ENCODE peak calls at places on chromosomes 6 and 20, in nine cellular contexts. One of them, this sample, is unnamed.

GRCh38 chr20:36861875-36862801 is 13.8 kb upstream of the TLDC2 start:
- DNase-seq in IMR-90: peak; percentile 83
- DNase-seq in fibroblast of lung: peak; percentile 79
- DNase-seq in endothelial cell: no peak
- DNase-seq in ovary: peak; percentile 87
- DNase-seq in spleen: peak; percentile 76
- DNase-seq in bronchial epithelial cell: peak; percentile 95
- DNase-seq in fibroblast of mammary gland: peak; percentile 91
- DNase-seq in cardiac muscle cell: peak; percentile 35
- DNase-seq in this sample: peak; percentile 98

GRCh38 chr6:48429610-48430009 is 318.6 kb upstream of the PTCHD4 start:
- DNase-seq in IMR-90: no peak
- DNase-seq in fibroblast of lung: no peak
- DNase-seq in endothelial cell: no peak
- DNase-seq in ovary: no peak
- DNase-seq in spleen: no peak
- DNase-seq in bronchial epithelial cell: peak; percentile 8
- DNase-seq in fibroblast of mammary gland: no peak
- DNase-seq in cardiac muscle cell: no peak
- DNase-seq in this sample: no peak

GRCh38 chr6:165939047-165939446 is 228.6 kb downstream of the TBXT start:
- DNase-seq in IMR-90: no peak
- DNase-seq in fibroblast of lung: no peak
- DNase-seq in endothelial cell: no peak
- DNase-seq in ovary: no peak
- DNase-seq in spleen: no peak
- DNase-seq in bronchial epithelial cell: no peak
- DNase-seq in fibroblast of mammary gland: no peak
- DNase-seq in cardiac muscle cell: no peak
- DNase-seq in this sample: no peak

GRCh38 chr6:49764571-49765236 is 20.5 kb upstream of the CRISP3 start:
- DNase-seq in IMR-90: no peak
- DNase-seq in fibroblast of lung: no peak
- DNase-seq in endothelial cell: no peak
- DNase-seq in ovary: no peak
- DNase-seq in spleen: no peak
- DNase-seq in bronchial epithelial cell: no peak
- DNase-seq in fibroblast of mammary gland: no peak
- DNase-seq in cardiac muscle cell: no peak
- DNase-seq in this sample: no peak

GRCh38 chr20:38134427-38135281 is 30.4 kb downstream of the TGM2 start:
- DNase-seq in IMR-90: peak; percentile 64
- DNase-seq in fibroblast of lung: peak; percentile 88
- DNase-seq in endothelial cell: peak; percentile 33
- DNase-seq in ovary: no peak
- DNase-seq in spleen: peak; percentile 72
- DNase-seq in bronchial epithelial cell: no peak
- DNase-seq in fibroblast of mammary gland: no peak
- DNase-seq in cardiac muscle cell: peak; percentile 30
- DNase-seq in this sample: peak; percentile 23

GRCh38 chr6:107488875-107489635 is 862 bp upstream of the SOBP start:
- DNase-seq in IMR-90: peak; percentile 20
- DNase-seq in fibroblast of lung: no peak
- DNase-seq in endothelial cell: peak; percentile 31
- DNase-seq in ovary: peak; percentile 48
- DNase-seq in spleen: peak; percentile 79
- DNase-seq in bronchial epithelial cell: no peak
- DNase-seq in fibroblast of mammary gland: peak; percentile 20
- DNase-seq in cardiac muscle cell: peak; percentile 67
- DNase-seq in this sample: no peak

GRCh38 chr6:135170849-135171248 is 10.3 kb upstream of the MYB start:
- DNase-seq in IMR-90: no peak
- DNase-seq in fibroblast of lung: no peak
- DNase-seq in endothelial cell: no peak
- DNase-seq in ovary: no peak
- DNase-seq in spleen: no peak
- DNase-seq in bronchial epithelial cell: peak; percentile 75
- DNase-seq in fibroblast of mammary gland: no peak
- DNase-seq in cardiac muscle cell: no peak
- DNase-seq in this sample: peak; percentile 53

GRCh38 chr20:62818592-62819493 is 2.0 kb downstream of the COL9A3 start:
- DNase-seq in IMR-90: peak; percentile 9
- DNase-seq in fibroblast of lung: no peak
- DNase-seq in endothelial cell: no peak
- DNase-seq in ovary: peak; percentile 55
- DNase-seq in spleen: no peak
- DNase-seq in bronchial epithelial cell: peak; percentile 20
- DNase-seq in fibroblast of mammary gland: peak; percentile 52
- DNase-seq in cardiac muscle cell: peak; percentile 57
- DNase-seq in this sample: peak; percentile 77

GRCh38 chr6:159594750-159595117 is 98.3 kb downstream of the SOD2 start:
- DNase-seq in IMR-90: peak; percentile 82
- DNase-seq in fibroblast of lung: peak; percentile 86
- DNase-seq in endothelial cell: no peak
- DNase-seq in ovary: no peak
- DNase-seq in spleen: no peak
- DNase-seq in bronchial epithelial cell: peak; percentile 89
- DNase-seq in fibroblast of mammary gland: peak; percentile 87
- DNase-seq in cardiac muscle cell: no peak
- DNase-seq in this sample: peak; percentile 73

GRCh38 chr6:137811912-137812553 is 55.0 kb upstream of the TNFAIP3 start:
- DNase-seq in IMR-90: no peak
- DNase-seq in fibroblast of lung: no peak
- DNase-seq in endothelial cell: no peak
- DNase-seq in ovary: no peak
- DNase-seq in spleen: no peak
- DNase-seq in bronchial epithelial cell: no peak
- DNase-seq in fibroblast of mammary gland: no peak
- DNase-seq in cardiac muscle cell: no peak
- DNase-seq in this sample: no peak

GRCh38 chr20:56735087-56735642 is 106.1 kb downstream of the TFAP2C start:
- DNase-seq in IMR-90: no peak
- DNase-seq in fibroblast of lung: no peak
- DNase-seq in endothelial cell: no peak
- DNase-seq in ovary: no peak
- DNase-seq in spleen: no peak
- DNase-seq in bronchial epithelial cell: no peak
- DNase-seq in fibroblast of mammary gland: no peak
- DNase-seq in cardiac muscle cell: no peak
- DNase-seq in this sample: no peak

GRCh38 chr20:11429168-11429567 is 488.5 kb upstream of the BTBD3 start:
- DNase-seq in IMR-90: no peak
- DNase-seq in fibroblast of lung: no peak
- DNase-seq in endothelial cell: no peak
- DNase-seq in ovary: no peak
- DNase-seq in spleen: no peak
- DNase-seq in bronchial epithelial cell: peak; percentile 49
- DNase-seq in fibroblast of mammary gland: no peak
- DNase-seq in cardiac muscle cell: no peak
- DNase-seq in this sample: peak; percentile 17

GRCh38 chr20:11432407-11432806 is 485.3 kb upstream of the BTBD3 start:
- DNase-seq in IMR-90: peak; percentile 95
- DNase-seq in fibroblast of lung: peak; percentile 93
- DNase-seq in endothelial cell: no peak
- DNase-seq in ovary: no peak
- DNase-seq in spleen: no peak
- DNase-seq in bronchial epithelial cell: peak; percentile 95
- DNase-seq in fibroblast of mammary gland: peak; percentile 93
- DNase-seq in cardiac muscle cell: no peak
- DNase-seq in this sample: peak; percentile 89

GRCh38 chr20:11430652-11431051 is 487.0 kb upstream of the BTBD3 start:
- DNase-seq in IMR-90: no peak
- DNase-seq in fibroblast of lung: no peak
- DNase-seq in endothelial cell: no peak
- DNase-seq in ovary: no peak
- DNase-seq in spleen: no peak
- DNase-seq in bronchial epithelial cell: no peak
- DNase-seq in fibroblast of mammary gland: no peak
- DNase-seq in cardiac muscle cell: no peak
- DNase-seq in this sample: no peak

GRCh38 chr20:11431613-11432012 is 486.1 kb upstream of the BTBD3 start:
- DNase-seq in IMR-90: no peak
- DNase-seq in fibroblast of lung: peak; percentile 89
- DNase-seq in endothelial cell: no peak
- DNase-seq in ovary: no peak
- DNase-seq in spleen: no peak
- DNase-seq in bronchial epithelial cell: no peak
- DNase-seq in fibroblast of mammary gland: no peak
- DNase-seq in cardiac muscle cell: no peak
- DNase-seq in this sample: no peak

DNA sequence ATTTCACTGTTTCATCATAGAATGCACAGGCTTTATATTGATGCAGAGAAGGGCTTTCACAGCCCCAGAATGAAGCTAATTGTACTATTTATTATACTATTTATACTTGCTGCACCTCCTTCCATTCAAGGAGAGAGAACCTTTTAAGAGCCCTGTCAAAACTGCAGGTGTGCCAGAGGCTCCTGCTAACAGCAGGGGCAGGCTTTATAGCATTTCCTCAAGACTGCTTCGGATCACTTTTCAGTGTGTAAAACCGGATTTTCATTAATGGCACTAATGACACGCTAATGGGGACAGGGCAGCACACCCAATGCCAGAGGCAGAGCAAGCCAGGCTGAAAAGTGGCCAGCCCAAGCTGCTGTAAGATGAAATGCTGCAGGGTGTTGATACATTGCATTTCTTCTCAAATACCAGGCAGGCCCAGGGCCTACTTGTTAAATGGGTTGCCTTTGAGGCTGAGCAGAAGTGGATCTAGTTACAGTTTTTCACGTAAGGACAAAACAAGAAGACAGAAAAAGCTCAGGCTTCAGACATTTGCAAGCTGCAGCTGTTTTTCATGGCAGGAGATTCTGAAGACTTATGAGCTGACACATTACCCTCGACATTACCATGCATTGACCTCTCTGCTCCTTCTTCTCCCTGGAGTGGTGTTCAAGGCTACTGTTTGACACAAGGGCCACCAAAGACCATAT is 487.7 kb upstream of the BTBD3 start:
- DNase-seq in IMR-90: no peak
- DNase-seq in fibroblast of lung: no peak
- DNase-seq in endothelial cell: no peak
- DNase-seq in ovary: no peak
- DNase-seq in spleen: no peak
- DNase-seq in bronchial epithelial cell: no peak
- DNase-seq in fibroblast of mammary gland: no peak
- DNase-seq in cardiac muscle cell: peak; percentile 12
- DNase-seq in this sample: no peak
- TF ChIP-seq CTCF in IMR-90: no peak
- TF ChIP-seq CTCF in fibroblast of lung: no peak
- TF ChIP-seq CTCF in endothelial cell: no peak
- TF ChIP-seq CTCF in ovary: no peak
- TF ChIP-seq CTCF in spleen: no peak
- TF ChIP-seq CTCF in bronchial epithelial cell: no peak
- TF ChIP-seq CTCF in fibroblast of mammary gland: no peak
- TF ChIP-seq CTCF in cardiac muscle cell: no peak
- TF ChIP-seq CTCF in this sample: no peak

DNA sequence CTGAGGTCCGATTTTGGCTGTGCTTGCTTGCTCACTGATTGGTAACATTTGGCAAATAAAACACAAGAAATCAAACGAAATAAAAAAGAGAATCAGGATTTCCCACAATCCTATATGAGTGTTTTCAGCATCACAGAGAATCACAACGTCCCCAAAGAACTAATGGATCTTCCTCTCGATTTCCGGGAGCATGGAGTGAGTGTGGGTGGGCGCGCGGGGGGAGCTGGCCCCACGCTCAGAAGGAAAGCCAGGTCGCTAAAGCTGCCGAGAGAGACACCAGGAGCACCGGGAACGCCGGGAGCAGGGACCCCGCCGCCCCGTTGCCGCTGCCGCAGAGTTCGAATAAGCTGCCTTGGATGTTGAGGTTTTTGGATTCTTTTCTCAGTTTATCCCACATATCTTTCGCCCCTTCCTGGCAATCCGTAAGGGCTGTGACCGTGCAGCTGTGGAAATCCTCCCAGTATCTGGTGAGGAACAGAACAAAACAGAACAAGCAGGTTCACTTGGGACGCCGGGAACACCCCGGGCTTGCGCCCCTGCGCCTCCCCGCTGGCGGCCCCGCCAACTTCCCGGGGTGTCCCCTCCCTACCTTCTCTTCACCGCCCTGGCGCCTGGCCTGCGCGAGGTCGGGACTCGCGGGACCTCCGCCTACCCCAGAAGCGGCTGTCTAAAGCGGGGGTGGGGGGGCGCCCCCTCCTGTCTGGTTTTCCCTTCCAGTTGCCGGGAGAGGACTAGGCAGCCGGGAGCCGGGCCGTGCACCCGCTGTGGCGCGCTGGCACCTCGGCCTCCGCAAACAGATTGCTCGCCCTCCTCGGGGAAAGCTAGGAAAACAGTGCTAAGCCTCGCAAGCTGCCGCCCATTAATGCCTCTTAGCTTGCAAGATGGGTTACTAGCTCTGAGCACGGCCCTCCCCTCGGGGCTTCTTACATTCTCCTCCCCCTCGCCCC is 7.7 kb downstream of the NRN1 start:
- DNase-seq in IMR-90: no peak
- DNase-seq in fibroblast of lung: no peak
- DNase-seq in endothelial cell: peak; percentile 63
- DNase-seq in ovary: no peak
- DNase-seq in spleen: peak; percentile 76
- DNase-seq in bronchial epithelial cell: no peak
- DNase-seq in fibroblast of mammary gland: peak; percentile 58
- DNase-seq in cardiac muscle cell: peak; percentile 32
- DNase-seq in this sample: no peak
- TF ChIP-seq CTCF in IMR-90: no peak
- TF ChIP-seq CTCF in fibroblast of lung: peak; percentile 8
- TF ChIP-seq CTCF in endothelial cell: no peak
- TF ChIP-seq CTCF in ovary: no peak
- TF ChIP-seq CTCF in spleen: no peak
- TF ChIP-seq CTCF in bronchial epithelial cell: no peak
- TF ChIP-seq CTCF in fibroblast of mammary gland: no peak
- TF ChIP-seq CTCF in cardiac muscle cell: no peak
- TF ChIP-seq CTCF in this sample: no peak

DNA sequence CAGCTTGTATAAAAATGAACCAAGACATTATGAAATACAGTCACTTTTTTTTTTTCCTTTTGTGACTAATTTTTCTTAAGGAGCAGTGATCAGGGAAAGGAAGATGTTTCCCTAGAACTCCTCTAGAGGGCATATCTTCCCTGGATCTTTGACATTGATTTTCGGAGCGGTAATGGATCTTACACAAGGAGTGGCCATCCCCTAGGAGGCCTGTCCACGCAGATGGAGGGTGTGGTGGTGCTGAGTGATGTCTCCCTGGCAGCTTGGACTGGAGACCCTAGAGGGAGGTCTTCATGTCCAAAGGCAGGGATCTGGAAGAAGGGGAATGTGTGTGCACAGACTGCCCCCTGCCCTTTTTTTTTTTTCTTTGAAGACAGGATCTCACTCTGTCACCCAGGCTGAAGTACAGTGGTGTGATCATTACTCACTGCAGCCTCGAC is 7.0 kb upstream of the KIFC1 start:
- DNase-seq in IMR-90: peak; percentile 80
- DNase-seq in fibroblast of lung: peak; percentile 63
- DNase-seq in endothelial cell: no peak
- DNase-seq in ovary: no peak
- DNase-seq in spleen: no peak
- DNase-seq in bronchial epithelial cell: peak; percentile 85
- DNase-seq in fibroblast of mammary gland: peak; percentile 91
- DNase-seq in cardiac muscle cell: no peak
- DNase-seq in this sample: peak; percentile 78
- TF ChIP-seq CTCF in IMR-90: peak; percentile 61
- TF ChIP-seq CTCF in fibroblast of lung: peak; percentile 32
- TF ChIP-seq CTCF in endothelial cell: peak; percentile 25
- TF ChIP-seq CTCF in ovary: no peak
- TF ChIP-seq CTCF in spleen: no peak
- TF ChIP-seq CTCF in bronchial epithelial cell: peak; percentile 45
- TF ChIP-seq CTCF in fibroblast of mammary gland: peak; percentile 73
- TF ChIP-seq CTCF in cardiac muscle cell: peak; percentile 58
- TF ChIP-seq CTCF in this sample: peak; percentile 37

GRCh38 chr20:32018269-32019155 is 8.3 kb downstream of the CCM2L start:
- DNase-seq in IMR-90: no peak
- DNase-seq in fibroblast of lung: no peak
- DNase-seq in endothelial cell: peak; percentile 78
- DNase-seq in ovary: no peak
- DNase-seq in spleen: peak; percentile 86
- DNase-seq in bronchial epithelial cell: no peak
- DNase-seq in fibroblast of mammary gland: no peak
- DNase-seq in cardiac muscle cell: peak; percentile 73
- DNase-seq in this sample: peak; percentile 34
- TF ChIP-seq CTCF in IMR-90: no peak
- TF ChIP-seq CTCF in fibroblast of lung: no peak
- TF ChIP-seq CTCF in endothelial cell: no peak
- TF ChIP-seq CTCF in ovary: no peak
- TF ChIP-seq CTCF in spleen: no peak
- TF ChIP-seq CTCF in bronchial epithelial cell: no peak
- TF ChIP-seq CTCF in fibroblast of mammary gland: no peak
- TF ChIP-seq CTCF in cardiac muscle cell: no peak
- TF ChIP-seq CTCF in this sample: no peak

This sample was measured in MCF 10A.